ENCODE peak calls at places on chromosome 20, in nine cellular contexts. H, F, P, A, O, V, U, C and R are unnamed samples.

GRCh38 chr20:16764560-16764959 is 16.4 kb downstream of the OTOR start:
- DNase-seq in U (no peak), P (no peak), O (no peak), V (no peak), H (no peak), C (no peak), A (no peak), F (no peak), R (no peak)

GRCh38 chr20:9306521-9306920 is 207.9 kb upstream of the LAMP5 start:
- DNase-seq in O (no peak), A (peak; percentile 82), F (no peak), U (no peak), P (no peak), C (no peak), V (no peak), H (no peak), R (no peak)

GRCh38 chr20:20463933-20464374 is 96.0 kb downstream of the INSM1 start:
- DNase-seq in A (peak; percentile 5), U (no peak), C (no peak), H (no peak), V (no peak), F (no peak), O (no peak), P (peak; percentile 85), R (peak; percentile 80)

GRCh38 chr20:23094213-23094896 is 8.2 kb upstream of the CD93 start:
- DNase-seq in P (no peak), H (no peak), F (no peak), C (no peak), A (no peak), U (no peak), V (no peak), O (no peak), R (no peak)

GRCh38 chr20:50455656-50456451 is 54.3 kb upstream of the PTPN1 start:
- DNase-seq in C (no peak), A (no peak), F (peak; percentile 53), H (no peak), V (no peak), P (no peak), O (no peak), U (no peak), R (no peak)

GRCh38 chr20:63698739-63699465 is 2.5 kb downstream of the TNFRSF6B start:
- DNase-seq in U (no peak), V (no peak), O (peak; percentile 81), P (no peak), C (no peak), A (peak; percentile 93), H (no peak), F (peak; percentile 59), R (no peak)

GRCh38 chr20:12984863-12985262 is 23.9 kb upstream of the SPTLC3 start:
- DNase-seq in A (no peak), O (no peak), H (no peak), U (no peak), P (no peak), V (no peak), C (no peak), F (no peak), R (no peak)

GRCh38 chr20:60453847-60454246 is 495.6 kb downstream of the CDH26 start:
- DNase-seq in C (no peak), F (no peak), A (no peak), P (peak; percentile 4), V (no peak), O (no peak), H (no peak), U (no peak), R (peak; percentile 16)

GRCh38 chr20:45041464-45042337 is 59.2 kb downstream of the KCNS1 start:
- DNase-seq in A (peak; percentile 82), U (no peak), V (peak; percentile 25), C (no peak), P (no peak), F (peak; percentile 3), O (no peak), H (no peak), R (peak; percentile 25)

GRCh38 chr20:19688031-19688806 is 69.8 kb upstream of the RIN2 start:
- DNase-seq in P (no peak), O (peak; percentile 84), F (peak; percentile 76), H (no peak), C (no peak), U (peak; percentile 48), V (peak; percentile 82), A (peak; percentile 94), R (no peak)

GRCh38 chr20:4469910-4470309 is 251.8 kb upstream of the PRND start:
- DNase-seq in O (no peak), V (no peak), U (no peak), P (no peak), F (no peak), C (no peak), A (peak; percentile 45), H (no peak), R (no peak)

GRCh38 chr20:57434390-57434700 is 43.1 kb downstream of the RBM38 start:
- DNase-seq in O (peak; percentile 78), P (no peak), A (no peak), C (no peak), V (no peak), U (no peak), F (no peak), H (no peak), R (no peak)

GRCh38 chr20:57436223-57436545 is 45.0 kb downstream of the RBM38 start:
- DNase-seq in H (no peak), P (no peak), A (no peak), U (no peak), V (no peak), C (no peak), F (no peak), O (no peak), R (no peak)

GRCh38 chr20:57435105-57435497 is 43.9 kb downstream of the RBM38 start:
- DNase-seq in P (no peak), O (no peak), A (no peak), V (no peak), H (no peak), U (no peak), C (no peak), F (no peak), R (no peak)

GRCh38 chr20:57437267-57437666 is 46.1 kb downstream of the RBM38 start:
- DNase-seq in C (no peak), V (no peak), U (no peak), H (no peak), F (no peak), P (no peak), O (peak; percentile 61), A (no peak), R (no peak)

GRCh38 chr20:57435498-57436222 is 44.5 kb downstream of the RBM38 start:
- DNase-seq in C (peak; percentile 45), O (peak; percentile 91), V (peak; percentile 79), F (peak; percentile 91), A (no peak), P (no peak), H (peak; percentile 47), U (peak; percentile 20), R (no peak)
- H3K4me1 ChIP-seq in C (peaks cover 45% of the 10 kb centered on the region), O (peaks cover 90% of the 10 kb centered on the region), V (peaks cover 20% of the 10 kb centered on the region), F (peaks cover 52% of the 10 kb centered on the region), A (no peaks in the 10 kb centered on the region), P (peaks cover 17% of the 10 kb centered on the region), H (peaks cover 57% of the 10 kb centered on the region), U (peaks cover 12% of the 10 kb centered on the region), R (peaks cover 1% of the 10 kb centered on the region)

GRCh38 chr20:36604952-36605308 is 649 bp upstream of the RAB5IF start:
- DNase-seq in O (peak; percentile 80), A (no peak), F (peak; percentile 44), V (peak; percentile 49), C (peak; percentile 48), H (no peak), U (no peak), P (no peak), R (no peak)
- H3K4me3 ChIP-seq in O (peak overlapping the region; percentile 98), A (peak overlapping the region; percentile 68), F (no peak overlapping the region), V (peak overlapping the region; percentile 98), C (peak overlapping the region; percentile 56), H (peak overlapping the region; percentile 49), U (peak overlapping the region; percentile 74), P (peak overlapping the region; percentile 93), R (no peak overlapping the region)

GRCh38 chr20:42432485-42432884 is 757.2 kb downstream of the PTPRT start:
- DNase-seq in P (no peak), F (no peak), V (no peak), C (no peak), U (no peak), H (no peak), O (no peak), A (no peak), R (no peak)

GRCh38 chr20:42435230-42435629 is 754.5 kb downstream of the PTPRT start:
- DNase-seq in U (no peak), H (no peak), P (no peak), V (no peak), C (no peak), F (no peak), O (no peak), A (no peak), R (no peak)

GRCh38 chr20:42430525-42431046 is 759.1 kb downstream of the PTPRT start:
- DNase-seq in P (no peak), C (no peak), H (no peak), A (no peak), O (no peak), F (no peak), U (no peak), V (no peak), R (no peak)

GRCh38 chr20:42430059-42430458 is 759.6 kb downstream of the PTPRT start:
- DNase-seq in F (no peak), P (no peak), A (no peak), H (no peak), V (no peak), O (no peak), U (no peak), C (no peak), R (no peak)

DNA sequence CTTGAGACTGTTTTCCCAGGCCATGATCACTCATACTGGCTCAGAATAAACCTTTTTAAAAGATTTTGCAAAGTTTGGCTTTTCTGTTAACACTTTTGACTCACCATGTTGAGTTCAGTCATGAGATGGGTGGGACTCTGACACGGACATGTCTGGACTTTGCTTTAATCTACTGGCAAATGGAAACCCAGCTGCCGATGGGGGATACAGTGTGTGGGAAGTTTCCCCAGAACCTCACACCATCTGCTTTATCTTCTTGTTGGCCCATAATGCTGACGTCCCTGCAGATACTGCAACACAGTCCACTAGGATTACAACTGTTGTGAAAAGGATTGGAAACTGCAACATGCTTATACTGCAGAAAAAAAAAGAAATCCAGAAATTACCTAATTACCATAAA is 756.8 kb downstream of the PTPRT start:
- DNase-seq in F (peak; percentile 27), H (no peak), A (no peak), U (no peak), V (no peak), C (no peak), P (no peak), O (no peak), R (no peak)
- H3K27ac ChIP-seq in F (no peak overlapping the region), H (no peak overlapping the region), A (no peak overlapping the region), U (no peak overlapping the region), V (no peak overlapping the region), C (no peak overlapping the region), P (no peak overlapping the region), O (peak overlapping the region; percentile 3), R (no peak overlapping the region)

DNA sequence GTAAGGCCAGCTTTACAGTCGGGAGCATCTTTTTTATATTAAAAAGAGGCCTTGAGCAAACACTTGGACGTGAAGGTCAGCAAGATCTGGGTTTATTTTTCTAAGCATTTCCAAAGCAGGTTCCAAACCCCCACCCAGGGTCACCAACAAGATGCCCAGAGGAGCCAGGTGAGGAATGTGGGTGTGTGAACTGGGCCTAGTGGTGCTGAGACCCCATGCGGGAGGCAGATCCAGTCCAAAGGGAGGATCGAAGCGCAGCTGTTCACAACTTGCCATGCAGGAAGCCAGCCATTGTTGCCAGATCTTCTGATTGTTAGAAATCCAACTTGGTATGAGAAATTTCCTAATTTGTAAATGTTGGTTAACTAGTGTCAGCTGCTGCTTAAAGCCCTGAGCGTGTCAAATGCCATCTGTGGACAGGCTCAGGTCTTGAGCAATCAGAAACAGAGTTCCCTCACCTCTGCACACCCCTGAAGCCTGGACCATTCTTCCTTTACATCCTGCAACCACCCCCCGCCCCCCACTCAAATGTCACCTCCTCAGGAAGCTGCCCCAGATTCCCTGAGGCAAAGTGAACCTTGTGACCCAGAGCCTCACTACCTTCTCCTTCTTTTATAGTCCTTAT is 46.5 kb downstream of the NFATC2 start:
- DNase-seq in H (no peak), C (no peak), A (peak; percentile 6), O (no peak), F (no peak), U (no peak), P (no peak), V (no peak), R (no peak)
- H3K4me1 ChIP-seq in H (peaks cover 93% of the 10 kb centered on the region), C (peaks cover 85% of the 10 kb centered on the region), A (peaks cover 4% of the 10 kb centered on the region), O (peaks cover 66% of the 10 kb centered on the region), F (peaks cover 9% of the 10 kb centered on the region), U (peaks cover 39% of the 10 kb centered on the region), P (no peaks in the 10 kb centered on the region), V (no peaks in the 10 kb centered on the region), R (peaks cover 1% of the 10 kb centered on the region)